ENCODE peak calls at places on chromosomes 13 and 19, in five cellular contexts. One of them, this sample, is unnamed.

GRCh38 chr19:47158879-47159509 is 28.4 kb downstream of the SAE1 start:
- DNase-seq in CD4-positive, CD25-positive, alpha-beta regulatory T cell: peak; percentile 71
- DNase-seq in right lobe of liver: no peak
- DNase-seq in fibroblast of lung: no peak
- DNase-seq in uterus: no peak
- DNase-seq in this sample: no peak

GRCh38 chr13:70237131-70237530 is 128.9 kb upstream of the KLHL1 start:
- DNase-seq in uterus: no peak
- DNase-seq in CD4-positive, CD25-positive, alpha-beta regulatory T cell: no peak
- DNase-seq in fibroblast of lung: no peak
- DNase-seq in right lobe of liver: no peak
- DNase-seq in this sample: no peak

GRCh38 chr13:40777957-40778235 is 6.9 kb upstream of the MRPS31 start:
- DNase-seq in fibroblast of lung: no peak
- DNase-seq in CD4-positive, CD25-positive, alpha-beta regulatory T cell: no peak
- DNase-seq in right lobe of liver: no peak
- DNase-seq in uterus: no peak
- DNase-seq in this sample: no peak

GRCh38 chr19:56114051-56114694 is 6.9 kb downstream of the ZNF787 start:
- DNase-seq in uterus: no peak
- DNase-seq in CD4-positive, CD25-positive, alpha-beta regulatory T cell: no peak
- DNase-seq in fibroblast of lung: no peak
- DNase-seq in right lobe of liver: no peak
- DNase-seq in this sample: no peak

GRCh38 chr19:16121141-16121540 is 9.5 kb downstream of the RAB8A start:
- DNase-seq in fibroblast of lung: no peak
- DNase-seq in CD4-positive, CD25-positive, alpha-beta regulatory T cell: no peak
- DNase-seq in right lobe of liver: no peak
- DNase-seq in uterus: no peak
- DNase-seq in this sample: no peak

GRCh38 chr13:109782823-109783411 is 3.5 kb downstream of the IRS2 start:
- DNase-seq in CD4-positive, CD25-positive, alpha-beta regulatory T cell: no peak
- DNase-seq in right lobe of liver: no peak
- DNase-seq in uterus: no peak
- DNase-seq in fibroblast of lung: no peak
- DNase-seq in this sample: no peak

GRCh38 chr19:51695088-51695487 is 2.0 kb downstream of the SPACA6 start:
- DNase-seq in CD4-positive, CD25-positive, alpha-beta regulatory T cell: no peak
- DNase-seq in fibroblast of lung: no peak
- DNase-seq in uterus: no peak
- DNase-seq in right lobe of liver: peak; percentile 40
- DNase-seq in this sample: no peak

GRCh38 chr13:55937180-55937579 is 1203.5 kb upstream of the PRR20A start:
- DNase-seq in uterus: no peak
- DNase-seq in CD4-positive, CD25-positive, alpha-beta regulatory T cell: no peak
- DNase-seq in fibroblast of lung: no peak
- DNase-seq in right lobe of liver: no peak
- DNase-seq in this sample: no peak

GRCh38 chr19:33344210-33344609 is 29.3 kb upstream of the CEBPG start:
- DNase-seq in right lobe of liver: no peak
- DNase-seq in fibroblast of lung: no peak
- DNase-seq in uterus: peak; percentile 41
- DNase-seq in CD4-positive, CD25-positive, alpha-beta regulatory T cell: no peak
- DNase-seq in this sample: no peak

GRCh38 chr19:35404879-35405622 is 34.2 kb downstream of the GPR42 start:
- DNase-seq in fibroblast of lung: peak; percentile 88
- DNase-seq in uterus: no peak
- DNase-seq in right lobe of liver: no peak
- DNase-seq in CD4-positive, CD25-positive, alpha-beta regulatory T cell: no peak
- DNase-seq in this sample: no peak

GRCh38 chr13:111399776-111400505 is 79.5 kb downstream of the TEX29 start:
- DNase-seq in right lobe of liver: peak; percentile 19
- DNase-seq in uterus: no peak
- DNase-seq in fibroblast of lung: no peak
- DNase-seq in CD4-positive, CD25-positive, alpha-beta regulatory T cell: no peak
- DNase-seq in this sample: peak; percentile 15

GRCh38 chr19:15357906-15358305 is 21.7 kb downstream of the AKAP8 start:
- DNase-seq in right lobe of liver: peak; percentile 88
- DNase-seq in uterus: no peak
- DNase-seq in CD4-positive, CD25-positive, alpha-beta regulatory T cell: no peak
- DNase-seq in fibroblast of lung: no peak
- DNase-seq in this sample: no peak

GRCh38 chr13:36973621-36974268 is 25.4 kb downstream of the ALG5 start:
- DNase-seq in right lobe of liver: no peak
- DNase-seq in CD4-positive, CD25-positive, alpha-beta regulatory T cell: no peak
- DNase-seq in uterus: no peak
- DNase-seq in fibroblast of lung: no peak
- DNase-seq in this sample: no peak

GRCh38 chr13:91504216-91504615 is 105.8 kb downstream of the GPC5 start:
- DNase-seq in fibroblast of lung: no peak
- DNase-seq in uterus: no peak
- DNase-seq in right lobe of liver: no peak
- DNase-seq in CD4-positive, CD25-positive, alpha-beta regulatory T cell: no peak
- DNase-seq in this sample: no peak

GRCh38 chr13:110498327-110498726 is 63.2 kb downstream of the RAB20 start:
- DNase-seq in fibroblast of lung: no peak
- DNase-seq in right lobe of liver: no peak
- DNase-seq in uterus: no peak
- DNase-seq in CD4-positive, CD25-positive, alpha-beta regulatory T cell: no peak
- DNase-seq in this sample: no peak

GRCh38 chr19:18156841-18157464 is 4.0 kb downstream of the PIK3R2 start:
- DNase-seq in fibroblast of lung: peak; percentile 93
- DNase-seq in uterus: peak; percentile 86
- DNase-seq in CD4-positive, CD25-positive, alpha-beta regulatory T cell: no peak
- DNase-seq in right lobe of liver: peak; percentile 88
- DNase-seq in this sample: peak; percentile 90

GRCh38 chr13:49256841-49257240 is 9.1 kb downstream of the CDADC1 start:
- DNase-seq in CD4-positive, CD25-positive, alpha-beta regulatory T cell: no peak
- DNase-seq in right lobe of liver: no peak
- DNase-seq in uterus: no peak
- DNase-seq in fibroblast of lung: peak; percentile 50
- DNase-seq in this sample: no peak

GRCh38 chr19:1168877-1169791 is 4.9 kb downstream of the SBNO2 start:
- DNase-seq in uterus: peak; percentile 72
- DNase-seq in fibroblast of lung: peak; percentile 86
- DNase-seq in right lobe of liver: peak; percentile 89
- DNase-seq in CD4-positive, CD25-positive, alpha-beta regulatory T cell: no peak
- DNase-seq in this sample: no peak

GRCh38 chr13:98843482-98843877 is 91.0 kb upstream of the SLC15A1 start:
- DNase-seq in right lobe of liver: no peak
- DNase-seq in CD4-positive, CD25-positive, alpha-beta regulatory T cell: no peak
- DNase-seq in fibroblast of lung: no peak
- DNase-seq in uterus: no peak
- DNase-seq in this sample: no peak

GRCh38 chr19:49664171-49665070 is 1.2 kb downstream of the IRF3 start:
- DNase-seq in CD4-positive, CD25-positive, alpha-beta regulatory T cell: peak; percentile 87
- DNase-seq in uterus: peak; percentile 90
- DNase-seq in right lobe of liver: peak; percentile 95
- DNase-seq in fibroblast of lung: peak; percentile 69
- DNase-seq in this sample: peak; percentile 88

GRCh38 chr13:21767032-21767431 is 96.2 kb downstream of the FGF9 start:
- DNase-seq in uterus: no peak
- DNase-seq in fibroblast of lung: no peak
- DNase-seq in CD4-positive, CD25-positive, alpha-beta regulatory T cell: no peak
- DNase-seq in right lobe of liver: no peak
- DNase-seq in this sample: no peak

GRCh38 chr13:20127563-20128458 is 33.0 kb downstream of the GJA3 start:
- DNase-seq in fibroblast of lung: peak; percentile 51
- DNase-seq in uterus: peak; percentile 42
- DNase-seq in CD4-positive, CD25-positive, alpha-beta regulatory T cell: peak; percentile 39
- DNase-seq in right lobe of liver: peak; percentile 80
- DNase-seq in this sample: peak; percentile 84

GRCh38 chr13:32986552-32986951 is 29.7 kb upstream of the KL start:
- DNase-seq in uterus: no peak
- DNase-seq in CD4-positive, CD25-positive, alpha-beta regulatory T cell: no peak
- DNase-seq in fibroblast of lung: no peak
- DNase-seq in right lobe of liver: no peak
- DNase-seq in this sample: no peak

GRCh38 chr13:83211301-83211700 is 671.0 kb downstream of the SLITRK1 start:
- DNase-seq in CD4-positive, CD25-positive, alpha-beta regulatory T cell: no peak
- DNase-seq in fibroblast of lung: no peak
- DNase-seq in uterus: no peak
- DNase-seq in right lobe of liver: no peak
- DNase-seq in this sample: no peak

GRCh38 chr19:38635483-38636399 is 11.7 kb upstream of the ACTN4 start:
- DNase-seq in fibroblast of lung: no peak
- DNase-seq in CD4-positive, CD25-positive, alpha-beta regulatory T cell: no peak
- DNase-seq in right lobe of liver: no peak
- DNase-seq in uterus: no peak
- DNase-seq in this sample: no peak

GRCh38 chr13:58919551-58919950 is 1244.2 kb downstream of the DIAPH3 start:
- DNase-seq in uterus: no peak
- DNase-seq in right lobe of liver: no peak
- DNase-seq in CD4-positive, CD25-positive, alpha-beta regulatory T cell: no peak
- DNase-seq in fibroblast of lung: no peak
- DNase-seq in this sample: no peak

GRCh38 chr19:33723512-33723911 is 73.2 kb upstream of the KCTD15 start:
- DNase-seq in uterus: no peak
- DNase-seq in fibroblast of lung: no peak
- DNase-seq in right lobe of liver: no peak
- DNase-seq in CD4-positive, CD25-positive, alpha-beta regulatory T cell: no peak
- DNase-seq in this sample: no peak

GRCh38 chr13:78137404-78138142 is 218.9 kb upstream of the EDNRB start:
- DNase-seq in right lobe of liver: no peak
- DNase-seq in CD4-positive, CD25-positive, alpha-beta regulatory T cell: peak; percentile 20
- DNase-seq in uterus: no peak
- DNase-seq in fibroblast of lung: peak; percentile 78
- DNase-seq in this sample: no peak

GRCh38 chr13:59356607-59357006 is 807.1 kb downstream of the DIAPH3 start:
- DNase-seq in right lobe of liver: peak; percentile 66
- DNase-seq in CD4-positive, CD25-positive, alpha-beta regulatory T cell: no peak
- DNase-seq in uterus: peak; percentile 31
- DNase-seq in fibroblast of lung: peak; percentile 74
- DNase-seq in this sample: peak; percentile 33

DNA sequence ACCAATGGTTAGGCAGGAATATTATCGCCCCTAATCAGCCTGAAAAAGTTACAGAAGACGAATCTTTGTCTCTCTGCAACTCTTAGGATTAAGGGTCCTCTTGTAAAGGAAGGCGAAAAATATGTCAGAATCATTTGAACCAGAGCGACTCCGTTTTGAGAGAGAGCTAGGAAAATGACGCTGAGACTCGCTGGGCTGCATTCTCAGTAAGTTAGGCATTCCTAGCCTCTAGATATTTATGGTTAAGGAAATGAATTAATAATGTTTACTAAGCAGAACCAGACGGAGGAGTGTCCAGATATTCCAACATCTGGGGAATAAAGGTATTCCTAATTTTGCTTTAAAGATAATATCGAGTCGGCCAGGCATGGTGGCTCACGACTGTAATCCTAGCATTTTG is 755 bp upstream of the ZNF726 start:
- DNase-seq in fibroblast of lung: no peak
- DNase-seq in right lobe of liver: no peak
- DNase-seq in uterus: no peak
- DNase-seq in CD4-positive, CD25-positive, alpha-beta regulatory T cell: no peak
- DNase-seq in this sample: no peak
- H3K4me3 ChIP-seq in fibroblast of lung: no peak overlapping the region
- H3K4me3 ChIP-seq in right lobe of liver: no peak overlapping the region
- H3K4me3 ChIP-seq in uterus: no peak overlapping the region
- H3K4me3 ChIP-seq in CD4-positive, CD25-positive, alpha-beta regulatory T cell: no peak overlapping the region
- H3K4me3 ChIP-seq in this sample: peak overlapping the region; percentile 70

GRCh38 chr19:13110099-13110610 is 6.4 kb downstream of the TRMT1 start:
- DNase-seq in fibroblast of lung: no peak
- DNase-seq in uterus: no peak
- DNase-seq in right lobe of liver: no peak
- DNase-seq in CD4-positive, CD25-positive, alpha-beta regulatory T cell: no peak
- DNase-seq in this sample: no peak
- H3K4me3 ChIP-seq in fibroblast of lung: no peak overlapping the region
- H3K4me3 ChIP-seq in uterus: no peak overlapping the region
- H3K4me3 ChIP-seq in right lobe of liver: no peak overlapping the region
- H3K4me3 ChIP-seq in CD4-positive, CD25-positive, alpha-beta regulatory T cell: no peak overlapping the region
- H3K4me3 ChIP-seq in this sample: no peak overlapping the region

GRCh38 chr19:45597425-45598111 is 4.4 kb downstream of the GPR4 start:
- DNase-seq in fibroblast of lung: no peak
- DNase-seq in uterus: no peak
- DNase-seq in CD4-positive, CD25-positive, alpha-beta regulatory T cell: no peak
- DNase-seq in right lobe of liver: no peak
- DNase-seq in this sample: no peak
- H3K4me3 ChIP-seq in fibroblast of lung: peak overlapping the region; percentile 32
- H3K4me3 ChIP-seq in uterus: no peak overlapping the region
- H3K4me3 ChIP-seq in CD4-positive, CD25-positive, alpha-beta regulatory T cell: no peak overlapping the region
- H3K4me3 ChIP-seq in right lobe of liver: no peak overlapping the region
- H3K4me3 ChIP-seq in this sample: no peak overlapping the region

DNA sequence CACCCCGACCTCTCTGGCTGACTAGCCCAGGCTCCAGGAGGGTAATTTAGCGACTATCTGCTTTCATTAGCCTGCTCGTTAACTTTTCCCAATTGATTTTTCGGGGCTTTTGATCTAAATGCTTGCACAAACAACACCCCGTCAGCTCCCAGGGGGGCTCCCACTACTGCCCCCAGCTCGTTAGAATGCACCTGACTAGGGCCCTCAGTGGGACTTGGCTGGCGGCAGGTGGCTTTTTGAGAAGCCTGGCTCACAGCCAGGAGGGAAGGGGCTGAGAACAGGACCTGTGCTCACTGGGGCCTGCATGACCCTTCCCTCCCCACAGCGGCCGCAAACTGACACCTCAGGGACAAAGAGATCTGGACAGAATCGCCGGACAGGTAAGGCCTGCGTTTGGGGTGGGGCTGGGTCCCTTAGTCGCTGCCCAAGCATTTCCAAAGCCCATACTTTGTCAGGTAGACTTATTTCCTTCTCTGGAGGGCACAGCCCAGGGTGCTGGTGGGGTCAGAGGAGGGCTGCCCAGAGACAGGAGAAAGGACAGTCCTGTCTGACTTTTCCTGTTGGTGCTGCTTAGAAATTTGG is 7.6 kb upstream of the CD79A start:
- DNase-seq in uterus: no peak
- DNase-seq in right lobe of liver: no peak
- DNase-seq in CD4-positive, CD25-positive, alpha-beta regulatory T cell: no peak
- DNase-seq in fibroblast of lung: no peak
- DNase-seq in this sample: no peak
- H3K4me3 ChIP-seq in uterus: no peak overlapping the region
- H3K4me3 ChIP-seq in right lobe of liver: no peak overlapping the region
- H3K4me3 ChIP-seq in CD4-positive, CD25-positive, alpha-beta regulatory T cell: no peak overlapping the region
- H3K4me3 ChIP-seq in fibroblast of lung: no peak overlapping the region
- H3K4me3 ChIP-seq in this sample: no peak overlapping the region

DNA sequence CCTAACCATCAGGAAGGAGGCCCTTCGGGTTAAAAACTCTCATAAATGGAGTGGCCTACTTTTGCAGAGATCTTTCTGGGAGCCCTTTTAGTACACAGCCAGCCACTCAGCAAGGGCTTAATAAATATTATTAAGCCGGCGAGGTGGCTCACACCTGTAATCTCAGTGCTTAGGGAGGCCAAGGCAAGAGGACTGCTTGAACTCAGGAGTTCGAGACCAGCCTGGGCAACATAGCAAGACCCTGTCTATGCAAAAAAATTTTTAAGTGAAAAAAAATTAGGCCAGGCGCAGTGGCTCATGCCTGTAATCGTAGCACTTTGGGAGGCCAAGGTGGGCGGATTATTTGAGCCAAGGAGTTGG is 810 bp upstream of the KANK2 start:
- DNase-seq in CD4-positive, CD25-positive, alpha-beta regulatory T cell: no peak
- DNase-seq in uterus: no peak
- DNase-seq in fibroblast of lung: no peak
- DNase-seq in right lobe of liver: no peak
- DNase-seq in this sample: no peak
- H3K4me3 ChIP-seq in CD4-positive, CD25-positive, alpha-beta regulatory T cell: no peak overlapping the region
- H3K4me3 ChIP-seq in uterus: no peak overlapping the region
- H3K4me3 ChIP-seq in fibroblast of lung: peak overlapping the region; percentile 94
- H3K4me3 ChIP-seq in right lobe of liver: peak overlapping the region; percentile 58
- H3K4me3 ChIP-seq in this sample: peak overlapping the region; percentile 98

GRCh38 chr19:41870401-41870873 is 6.6 kb upstream of the CD79A start:
- DNase-seq in fibroblast of lung: peak; percentile 21
- DNase-seq in right lobe of liver: no peak
- DNase-seq in uterus: no peak
- DNase-seq in CD4-positive, CD25-positive, alpha-beta regulatory T cell: no peak
- DNase-seq in this sample: no peak
- H3K4me3 ChIP-seq in fibroblast of lung: no peak overlapping the region
- H3K4me3 ChIP-seq in right lobe of liver: no peak overlapping the region
- H3K4me3 ChIP-seq in uterus: no peak overlapping the region
- H3K4me3 ChIP-seq in CD4-positive, CD25-positive, alpha-beta regulatory T cell: no peak overlapping the region
- H3K4me3 ChIP-seq in this sample: no peak overlapping the region